ENCODE peak calls at places on chromosome 6, in seven cellular contexts. Y is uterus, O is BJ, U is WTC11, P is cardiac fibroblast, N is nephron progenitor cell, F is mesothelial cell of epicardium. Q is an unnamed sample.
A peak's percentile ranks its signal among the peaks of the same experiment; 100 is the strongest.

GRCh38 chr6:73739097-73739496 is 43.1 kb downstream of the CD109 start:
- DNase-seq in Y (no peak), O (no peak), U (no peak), P (peak; percentile 84), N (peak; percentile 8), F (no peak), Q (no peak)

GRCh38 chr6:16160794-16161193 is 31.9 kb downstream of the MYLIP start:
- DNase-seq in Y (no peak), O (no peak), U (no peak), P (no peak), N (no peak), F (no peak), Q (no peak)

GRCh38 chr6:74073896-74074295 is 377.9 kb downstream of the CD109 start:
- DNase-seq in Y (no peak), O (peak; percentile 44), U (no peak), P (peak; percentile 38), N (no peak), F (no peak), Q (no peak)

GRCh38 chr6:118980063-118980462 is 45.1 kb upstream of the MCM9 start:
- DNase-seq in Y (no peak), O (no peak), U (no peak), P (peak; percentile 70), N (no peak), F (no peak), Q (peak; percentile 71)

GRCh38 chr6:151675746-151676459 is 131.6 kb upstream of the ESR1 start:
- DNase-seq in Y (no peak), O (no peak), U (peak; percentile 70), P (peak; percentile 37), N (peak; percentile 63), F (peak; percentile 45), Q (no peak)

GRCh38 chr6:16505711-16506362 is 255.4 kb downstream of the ATXN1 start:
- DNase-seq in Y (peak; percentile 74), O (no peak), U (no peak), P (peak; percentile 87), N (no peak), F (no peak), Q (no peak)

GRCh38 chr6:147463651-147464050 is 44.8 kb upstream of the SAMD5 start:
- DNase-seq in Y (no peak), O (no peak), U (no peak), P (no peak), N (no peak), F (no peak), Q (no peak)

GRCh38 chr6:121064345-121064744 is 269.9 kb downstream of the TBC1D32 start:
- DNase-seq in Y (no peak), O (no peak), U (no peak), P (no peak), N (no peak), F (no peak), Q (no peak)

GRCh38 chr6:32088487-32089049 is 20.6 kb downstream of the TNXB start:
- DNase-seq in Y (peak; percentile 28), O (no peak), U (no peak), P (no peak), N (no peak), F (no peak), Q (no peak)

GRCh38 chr6:152096863-152097496 is 289.5 kb downstream of the ESR1 start:
- DNase-seq in Y (no peak), O (peak; percentile 63), U (no peak), P (peak; percentile 84), N (no peak), F (no peak), Q (no peak)

GRCh38 chr6:97813881-97814280 is 530.9 kb upstream of the MMS22L start:
- DNase-seq in Y (no peak), O (no peak), U (peak; percentile 12), P (no peak), N (no peak), F (no peak), Q (no peak)

GRCh38 chr6:41730531-41731436 is 4.6 kb downstream of the TFEB start:
- DNase-seq in Y (no peak), O (no peak), U (no peak), P (peak; percentile 33), N (no peak), F (no peak), Q (no peak)

GRCh38 chr6:20699402-20699801 is 165.1 kb downstream of the CDKAL1 start:
- DNase-seq in Y (no peak), O (no peak), U (no peak), P (no peak), N (no peak), F (no peak), Q (no peak)

GRCh38 chr6:96943535-96943934 is 19.0 kb downstream of the KLHL32 start:
- DNase-seq in Y (no peak), O (no peak), U (no peak), P (no peak), N (no peak), F (no peak), Q (no peak)

GRCh38 chr6:169452117-169452868 is 198.6 kb upstream of the THBS2 start:
- DNase-seq in Y (peak; percentile 95), O (peak; percentile 91), U (no peak), P (peak; percentile 92), N (no peak), F (no peak), Q (peak; percentile 46)

GRCh38 chr6:131655951-131656350 is 18.8 kb downstream of the ENPP3 start:
- DNase-seq in Y (no peak), O (no peak), U (no peak), P (no peak), N (no peak), F (no peak), Q (no peak)
- TF ChIP-seq CTCF in Y (no peak), O (no peak), U (no peak), P (no peak), N (no peak), F (no peak), Q (no peak)

GRCh38 chr6:156867121-156867520 is 89.9 kb downstream of the ARID1B start:
- DNase-seq in Y (no peak), O (no peak), U (no peak), P (no peak), N (no peak), F (no peak), Q (no peak)

GRCh38 chr6:156868385-156868784 is 91.2 kb downstream of the ARID1B start:
- DNase-seq in Y (no peak), O (no peak), U (no peak), P (no peak), N (no peak), F (no peak), Q (no peak)

GRCh38 chr6:156865019-156865629 is 87.9 kb downstream of the ARID1B start:
- DNase-seq in Y (no peak), O (no peak), U (no peak), P (no peak), N (no peak), F (no peak), Q (no peak)

GRCh38 chr6:156864557-156864956 is 87.4 kb downstream of the ARID1B start:
- DNase-seq in Y (no peak), O (no peak), U (no peak), P (no peak), N (no peak), F (no peak), Q (no peak)

DNA sequence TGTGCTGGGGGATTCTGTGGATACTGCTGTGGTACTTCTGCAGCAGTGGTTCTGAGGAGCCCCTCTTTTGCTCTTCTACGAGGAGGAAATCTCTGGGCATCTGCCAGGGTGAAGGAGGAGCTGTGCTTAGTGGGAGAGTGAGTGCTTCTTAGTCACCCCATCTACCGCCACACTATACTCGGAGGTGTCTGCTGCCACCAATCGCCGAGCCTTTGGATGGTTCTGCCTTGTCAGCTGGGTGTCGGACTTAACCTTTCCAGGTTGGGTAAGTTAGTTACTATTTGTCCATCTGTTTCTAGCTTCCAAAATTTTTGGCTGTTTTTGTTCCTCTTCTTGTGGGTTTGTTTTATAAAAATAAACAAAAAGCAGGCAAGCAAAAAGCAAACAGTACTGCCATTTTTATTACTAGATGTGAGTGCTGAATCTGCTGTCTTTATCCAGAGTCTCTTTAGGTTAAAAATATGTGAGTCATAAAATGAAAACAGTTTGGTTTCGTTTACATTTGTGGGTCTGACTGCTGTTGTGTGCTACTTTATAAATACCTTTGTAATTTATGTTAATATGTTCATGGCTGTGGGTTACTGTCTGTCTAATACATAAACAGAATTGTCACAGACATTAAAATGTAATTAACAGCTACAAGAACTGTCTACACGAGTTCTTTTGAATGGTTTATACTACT is 89.1 kb downstream of the ARID1B start:
- DNase-seq in Y (peak; percentile 33), O (no peak), U (no peak), P (no peak), N (no peak), F (no peak), Q (no peak)
- TF ChIP-seq CTCF in Y (no peak), O (peak; percentile 3), U (no peak), P (no peak), N (no peak), F (no peak), Q (no peak)

GRCh38 chr6:5359413-5359812 is 98.1 kb downstream of the FARS2 start:
- DNase-seq in Y (no peak), O (no peak), U (no peak), P (no peak), N (no peak), F (no peak), Q (no peak)
- TF ChIP-seq CTCF in Y (no peak), O (no peak), U (no peak), P (no peak), N (no peak), F (no peak), Q (no peak)

GRCh38 chr6:44628347-44628746 is 240.8 kb downstream of the CDC5L start:
- DNase-seq in Y (no peak), O (no peak), U (no peak), P (no peak), N (no peak), F (no peak), Q (no peak)

GRCh38 chr6:44631968-44632367 is 244.5 kb downstream of the CDC5L start:
- DNase-seq in Y (no peak), O (no peak), U (no peak), P (no peak), N (no peak), F (no peak), Q (no peak)

GRCh38 chr6:44629636-44630035 is 242.1 kb downstream of the CDC5L start:
- DNase-seq in Y (no peak), O (no peak), U (no peak), P (no peak), N (no peak), F (no peak), Q (no peak)

GRCh38 chr6:44627879-44628271 is 240.4 kb downstream of the CDC5L start:
- DNase-seq in Y (no peak), O (no peak), U (no peak), P (no peak), N (no peak), F (no peak), Q (no peak)

DNA sequence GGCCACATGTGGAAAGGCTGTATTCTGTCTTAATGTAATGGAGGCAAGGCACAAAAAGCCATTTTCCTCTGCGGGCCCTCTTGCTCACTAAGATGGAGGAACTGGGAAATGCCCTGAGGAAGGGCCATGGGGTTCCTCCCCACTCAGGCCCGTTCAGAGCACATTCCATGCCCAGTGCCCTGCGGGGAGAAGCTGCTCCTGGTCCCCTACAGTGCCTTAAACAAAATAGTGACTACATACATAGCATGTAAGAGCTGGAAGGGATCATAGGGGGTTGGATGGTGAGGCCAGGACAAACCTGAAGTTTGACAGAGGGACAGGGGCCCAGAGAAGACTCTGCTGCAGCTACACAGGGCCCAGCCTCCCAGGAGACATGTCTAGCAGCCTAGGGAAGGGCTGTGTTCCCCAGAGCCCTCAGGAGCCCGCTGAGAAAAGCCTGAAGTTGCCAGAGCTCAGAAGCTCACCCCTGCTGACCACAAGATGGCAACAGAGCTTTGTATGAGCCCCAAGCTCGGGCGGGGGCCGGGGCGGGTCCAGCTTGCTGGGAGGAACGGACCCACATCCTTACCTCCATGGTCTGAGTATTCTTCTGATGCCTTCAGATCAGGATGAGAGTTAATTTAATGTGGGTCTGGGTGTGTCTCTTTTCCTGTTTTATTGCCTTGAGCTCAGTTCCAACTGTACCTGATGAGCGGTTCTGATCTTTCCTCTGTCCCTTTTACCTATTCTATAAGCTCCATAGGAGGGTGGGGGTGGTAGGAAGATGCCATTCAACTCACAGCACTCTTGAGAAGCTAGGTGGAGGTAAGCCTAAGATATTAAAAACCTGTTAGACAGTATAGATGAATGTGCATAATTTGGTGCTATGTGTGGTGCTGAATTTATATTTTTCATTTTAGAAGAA is 242.9 kb downstream of the CDC5L start:
- DNase-seq in Y (no peak), O (no peak), U (peak; percentile 78), P (peak; percentile 78), N (peak; percentile 68), F (peak; percentile 52), Q (no peak)
- TF ChIP-seq CTCF in Y (no peak), O (peak; percentile 83), U (peak; percentile 33), P (peak; percentile 79), N (peak; percentile 64), F (no peak), Q (no peak)

Q was measured in omental fat pad.